ENCODE peak calls at places on chromosome 15, in seven cellular contexts. One of them, this sample, is unnamed.

GRCh38 chr15:101128696-101129095 is 123.2 kb downstream of the CHSY1 start:
- DNase-seq in posterior cingulate gyrus: no peak
- DNase-seq in MCF 10A: no peak
- DNase-seq in ACHN: no peak
- DNase-seq in germinal center: no peak
- DNase-seq in type B pancreatic cell: no peak
- DNase-seq in ELR: no peak
- DNase-seq in this sample: no peak

GRCh38 chr15:78767331-78767951 is 43.8 kb downstream of the ADAMTS7 start:
- DNase-seq in type B pancreatic cell: no peak
- DNase-seq in ACHN: no peak
- DNase-seq in germinal center: no peak
- DNase-seq in ELR: no peak
- DNase-seq in posterior cingulate gyrus: no peak
- DNase-seq in MCF 10A: no peak
- DNase-seq in this sample: no peak

GRCh38 chr15:63940956-63941620 is 105.2 kb downstream of the DAPK2 start:
- DNase-seq in MCF 10A: no peak
- DNase-seq in posterior cingulate gyrus: no peak
- DNase-seq in type B pancreatic cell: no peak
- DNase-seq in germinal center: no peak
- DNase-seq in ELR: no peak
- DNase-seq in ACHN: no peak
- DNase-seq in this sample: no peak

GRCh38 chr15:33860749-33861148 is 107.5 kb upstream of the CHRM5 start:
- DNase-seq in germinal center: no peak
- DNase-seq in ELR: peak
- DNase-seq in ACHN: peak
- DNase-seq in MCF 10A: peak
- DNase-seq in posterior cingulate gyrus: no peak
- DNase-seq in type B pancreatic cell: no peak
- DNase-seq in this sample: peak

GRCh38 chr15:82177291-82178010 is 85.1 kb downstream of the EFL1 start:
- DNase-seq in germinal center: peak
- DNase-seq in ELR: peak
- DNase-seq in posterior cingulate gyrus: no peak
- DNase-seq in ACHN: no peak
- DNase-seq in type B pancreatic cell: no peak
- DNase-seq in MCF 10A: peak
- DNase-seq in this sample: no peak

GRCh38 chr15:74531144-74531811 is 9.7 kb upstream of the ARID3B start:
- DNase-seq in posterior cingulate gyrus: no peak
- DNase-seq in germinal center: no peak
- DNase-seq in ACHN: peak
- DNase-seq in ELR: peak
- DNase-seq in type B pancreatic cell: no peak
- DNase-seq in MCF 10A: no peak
- DNase-seq in this sample: no peak

GRCh38 chr15:63559753-63560152 is 37.4 kb upstream of the FBXL22 start:
- DNase-seq in MCF 10A: no peak
- DNase-seq in germinal center: no peak
- DNase-seq in ACHN: no peak
- DNase-seq in type B pancreatic cell: no peak
- DNase-seq in ELR: no peak
- DNase-seq in posterior cingulate gyrus: no peak
- DNase-seq in this sample: no peak

GRCh38 chr15:54462511-54462913 is 484.3 kb downstream of the UNC13C start:
- DNase-seq in ACHN: no peak
- DNase-seq in ELR: no peak
- DNase-seq in germinal center: no peak
- DNase-seq in MCF 10A: no peak
- DNase-seq in type B pancreatic cell: no peak
- DNase-seq in posterior cingulate gyrus: no peak
- DNase-seq in this sample: no peak